ENCODE peak calls at places on chromosomes 11 and 22, in four cellular contexts. W, Z, Y and G are unnamed samples.

GRCh38 chr11:26827567-26828037 is 105.7 kb upstream of the SLC5A12 start:
- DNase-seq in W (no peak), Z (no peak), Y (peak), G (peak)

GRCh38 chr22:44448271-44448780 is 49.7 kb downstream of the RTL6 start:
- DNase-seq in W (peak), Z (no peak), Y (peak), G (peak)

GRCh38 chr22:30326704-30327362 is at the start of gene TBC1D10A:
- DNase-seq in W (peak), Z (peak), Y (peak), G (peak)

GRCh38 chr11:111402411-111402810 is 23.3 kb upstream of the POU2AF1 start:
- DNase-seq in W (no peak), Z (no peak), Y (no peak), G (no peak)

GRCh38 chr11:35402751-35403454 is 16.5 kb downstream of the SLC1A2 start:
- DNase-seq in W (no peak), Z (no peak), Y (no peak), G (no peak)

GRCh38 chr11:6599884-6600390 is 3.5 kb downstream of the RRP8 start:
- DNase-seq in W (no peak), Z (no peak), Y (no peak), G (no peak)

GRCh38 chr11:75268626-75269366 is 28.2 kb downstream of the TPBGL start:
- DNase-seq in W (no peak), Z (no peak), Y (no peak), G (no peak)

GRCh38 chr22:47750086-47750485 is 987.6 kb downstream of the TBC1D22A start:
- DNase-seq in W (no peak), Z (no peak), Y (no peak), G (no peak)

GRCh38 chr11:12232819-12233601 is 122.6 kb downstream of the MICAL2 start:
- DNase-seq in W (no peak), Z (no peak), Y (peak), G (peak)

GRCh38 chr22:22949953-22950352 is 62.3 kb downstream of the IGLL5 start:
- DNase-seq in W (no peak), Z (no peak), Y (no peak), G (no peak)